ENCODE peak calls at places on chromosomes 13 and 19, in five cellular contexts. One of them, this sample, is unnamed.
A peak's percentile ranks its signal among the peaks of the same experiment; 100 is the strongest.

GRCh38 chr13:20412761-20413355 is 112.8 kb downstream of the CRYL1 start:
- DNase-seq in neuronal stem cell: no peak
- DNase-seq in trophoblast cell: peak; percentile 10
- DNase-seq in H9: peak; percentile 73
- DNase-seq in H1: peak; percentile 71
- DNase-seq in this sample: peak; percentile 43

GRCh38 chr13:93660664-93661063 is 434.1 kb downstream of the GPC6 start:
- DNase-seq in H1: no peak
- DNase-seq in H9: no peak
- DNase-seq in trophoblast cell: no peak
- DNase-seq in neuronal stem cell: no peak
- DNase-seq in this sample: no peak

GRCh38 chr13:110360598-110360997 is 53.5 kb downstream of the COL4A2 start:
- DNase-seq in H9: no peak
- DNase-seq in H1: no peak
- DNase-seq in trophoblast cell: no peak
- DNase-seq in neuronal stem cell: no peak
- DNase-seq in this sample: no peak

GRCh38 chr13:46908511-46908910 is 11.7 kb upstream of the HTR2A start:
- DNase-seq in trophoblast cell: no peak
- DNase-seq in neuronal stem cell: no peak
- DNase-seq in H1: no peak
- DNase-seq in H9: no peak
- DNase-seq in this sample: no peak

GRCh38 chr13:38090913-38091312 is 221.3 kb upstream of the TRPC4 start:
- DNase-seq in H9: no peak
- DNase-seq in neuronal stem cell: no peak
- DNase-seq in H1: no peak
- DNase-seq in trophoblast cell: no peak
- DNase-seq in this sample: no peak

GRCh38 chr19:24099829-24100228 is 12.8 kb downstream of the ZNF254 start:
- DNase-seq in neuronal stem cell: no peak
- DNase-seq in H1: no peak
- DNase-seq in trophoblast cell: no peak
- DNase-seq in H9: no peak
- DNase-seq in this sample: peak; percentile 9

GRCh38 chr13:102291587-102292218 is 110.1 kb downstream of the FGF14 start:
- DNase-seq in H1: no peak
- DNase-seq in H9: peak; percentile 33
- DNase-seq in neuronal stem cell: no peak
- DNase-seq in trophoblast cell: no peak
- DNase-seq in this sample: peak; percentile 40

GRCh38 chr13:44796597-44797517 is 192.4 kb downstream of the NUFIP1 start:
- DNase-seq in trophoblast cell: no peak
- DNase-seq in H1: no peak
- DNase-seq in neuronal stem cell: no peak
- DNase-seq in H9: no peak
- DNase-seq in this sample: no peak

GRCh38 chr13:39215971-39216370 is 177.7 kb downstream of the NHLRC3 start:
- DNase-seq in H9: no peak
- DNase-seq in trophoblast cell: peak; percentile 79
- DNase-seq in H1: no peak
- DNase-seq in neuronal stem cell: no peak
- DNase-seq in this sample: no peak

GRCh38 chr13:53200498-53201453 is 172.2 kb downstream of the OLFM4 start:
- DNase-seq in trophoblast cell: peak; percentile 63
- DNase-seq in H9: peak; percentile 89
- DNase-seq in H1: peak; percentile 62
- DNase-seq in neuronal stem cell: peak; percentile 84
- DNase-seq in this sample: peak; percentile 8

GRCh38 chr13:27982361-27982760 is 6.1 kb downstream of the URAD start:
- DNase-seq in H9: no peak
- DNase-seq in neuronal stem cell: no peak
- DNase-seq in H1: no peak
- DNase-seq in trophoblast cell: peak; percentile 54
- DNase-seq in this sample: no peak

GRCh38 chr13:78334059-78334458 is 269.3 kb downstream of the POU4F1 start:
- DNase-seq in neuronal stem cell: no peak
- DNase-seq in H9: peak; percentile 46
- DNase-seq in H1: no peak
- DNase-seq in trophoblast cell: no peak
- DNase-seq in this sample: no peak

GRCh38 chr13:29758591-29759114 is 91.8 kb downstream of the UBL3 start:
- DNase-seq in H9: no peak
- DNase-seq in neuronal stem cell: no peak
- DNase-seq in trophoblast cell: peak; percentile 95
- DNase-seq in H1: no peak
- DNase-seq in this sample: peak; percentile 18

GRCh38 chr19:58059681-58060080 is 599 bp downstream of the ZNF135 start:
- DNase-seq in neuronal stem cell: no peak
- DNase-seq in H9: no peak
- DNase-seq in trophoblast cell: no peak
- DNase-seq in H1: no peak
- DNase-seq in this sample: no peak

GRCh38 chr19:21848706-21849105 is 12.7 kb upstream of the ZNF43 start:
- DNase-seq in trophoblast cell: peak; percentile 61
- DNase-seq in H1: no peak
- DNase-seq in H9: no peak
- DNase-seq in neuronal stem cell: no peak
- DNase-seq in this sample: no peak

GRCh38 chr13:109998808-109999528 is 212.6 kb upstream of the IRS2 start:
- DNase-seq in H9: no peak
- DNase-seq in H1: no peak
- DNase-seq in neuronal stem cell: no peak
- DNase-seq in trophoblast cell: peak; percentile 99
- DNase-seq in this sample: peak; percentile 92

GRCh38 chr13:105952233-105952767 is 583.2 kb downstream of the EFNB2 start:
- DNase-seq in H1: no peak
- DNase-seq in trophoblast cell: no peak
- DNase-seq in neuronal stem cell: no peak
- DNase-seq in H9: no peak
- DNase-seq in this sample: no peak

GRCh38 chr19:11506101-11506555 is 489 bp upstream of the ZNF653 start:
- DNase-seq in trophoblast cell: peak; percentile 2
- DNase-seq in H1: no peak
- DNase-seq in neuronal stem cell: peak; percentile 35
- DNase-seq in H9: no peak
- DNase-seq in this sample: no peak

GRCh38 chr13:51822106-51822840 is 18.3 kb upstream of the DHRS12 start:
- DNase-seq in neuronal stem cell: no peak
- DNase-seq in H1: no peak
- DNase-seq in trophoblast cell: no peak
- DNase-seq in H9: no peak
- DNase-seq in this sample: no peak

GRCh38 chr13:74073231-74073630 is 61.0 kb downstream of the KLF12 start:
- DNase-seq in neuronal stem cell: no peak
- DNase-seq in trophoblast cell: no peak
- DNase-seq in H1: no peak
- DNase-seq in H9: no peak
- DNase-seq in this sample: no peak

GRCh38 chr13:110183925-110184324 is 123.0 kb downstream of the COL4A1 start:
- DNase-seq in H9: no peak
- DNase-seq in neuronal stem cell: no peak
- DNase-seq in trophoblast cell: peak; percentile 33
- DNase-seq in H1: no peak
- DNase-seq in this sample: no peak

GRCh38 chr13:18996627-18997051 is 185.0 kb downstream of the TUBA3C start:
- DNase-seq in H1: no peak
- DNase-seq in neuronal stem cell: no peak
- DNase-seq in H9: no peak
- DNase-seq in trophoblast cell: no peak
- DNase-seq in this sample: no peak

GRCh38 chr19:39843919-39844793 is 2.0 kb downstream of the FBL start:
- DNase-seq in H1: no peak
- DNase-seq in trophoblast cell: peak; percentile 81
- DNase-seq in H9: no peak
- DNase-seq in neuronal stem cell: no peak
- DNase-seq in this sample: peak; percentile 69

GRCh38 chr13:80448725-80449124 is 107.8 kb upstream of the SPRY2 start:
- DNase-seq in trophoblast cell: no peak
- DNase-seq in H9: no peak
- DNase-seq in neuronal stem cell: no peak
- DNase-seq in H1: no peak
- DNase-seq in this sample: no peak

GRCh38 chr19:1065606-1066109 is 1.3 kb upstream of the ARHGAP45 start:
- DNase-seq in H9: no peak
- DNase-seq in neuronal stem cell: no peak
- DNase-seq in trophoblast cell: peak; percentile 99
- DNase-seq in H1: no peak
- DNase-seq in this sample: no peak
- H3K9ac ChIP-seq in H9: no peak overlapping the region
- H3K9ac ChIP-seq in neuronal stem cell: peak overlapping the region; percentile 45
- H3K9ac ChIP-seq in trophoblast cell: no peak overlapping the region
- H3K9ac ChIP-seq in H1: no peak overlapping the region
- H3K9ac ChIP-seq in this sample: no peak overlapping the region

DNA sequence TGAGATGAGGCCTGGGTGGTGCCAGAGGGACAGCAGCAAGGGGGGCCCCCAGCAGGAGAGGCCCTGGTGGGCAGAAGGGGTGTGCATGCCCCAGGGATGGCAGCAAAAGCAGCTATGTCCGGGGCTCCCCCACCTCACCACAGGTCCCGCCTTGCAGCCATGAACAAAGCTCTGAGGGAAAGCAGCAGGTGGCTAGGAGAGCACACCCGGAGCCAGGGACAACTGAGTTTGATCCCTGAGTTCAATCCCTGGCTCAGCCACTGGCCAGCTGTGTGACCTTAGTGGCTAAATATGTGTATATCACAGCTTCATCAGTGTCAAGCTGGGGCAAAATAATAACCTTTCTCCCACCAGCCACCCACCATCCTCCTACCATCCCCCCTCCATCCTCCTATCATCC is 47.7 kb upstream of the KCTD15 start:
- DNase-seq in H1: no peak
- DNase-seq in trophoblast cell: no peak
- DNase-seq in neuronal stem cell: no peak
- DNase-seq in H9: no peak
- DNase-seq in this sample: no peak
- H2BK12ac ChIP-seq in H1: no peak overlapping the region
- H2BK12ac ChIP-seq in trophoblast cell: no peak overlapping the region
- H2BK12ac ChIP-seq in neuronal stem cell: no peak overlapping the region
- H2BK12ac ChIP-seq in H9: no peak overlapping the region
- H2BK12ac ChIP-seq in this sample: no peak overlapping the region

GRCh38 chr13:21672811-21673591 is 2.1 kb downstream of the FGF9 start:
- DNase-seq in trophoblast cell: peak; percentile 31
- DNase-seq in H1: no peak
- DNase-seq in H9: no peak
- DNase-seq in neuronal stem cell: peak; percentile 5
- DNase-seq in this sample: no peak

GRCh38 chr13:21668665-21669599 is 1.9 kb upstream of the FGF9 start:
- DNase-seq in H9: peak; percentile 47
- DNase-seq in H1: no peak
- DNase-seq in neuronal stem cell: peak; percentile 40
- DNase-seq in trophoblast cell: peak; percentile 4
- DNase-seq in this sample: peak; percentile 36

GRCh38 chr13:21671793-21672680 is 1.2 kb downstream of the FGF9 start:
- DNase-seq in H1: no peak
- DNase-seq in neuronal stem cell: peak; percentile 20
- DNase-seq in trophoblast cell: peak; percentile 15
- DNase-seq in H9: no peak
- DNase-seq in this sample: no peak

GRCh38 chr13:21670883-21671792 is at the start of gene FGF9:
- DNase-seq in trophoblast cell: peak; percentile 86
- DNase-seq in H1: no peak
- DNase-seq in H9: peak; percentile 88
- DNase-seq in neuronal stem cell: peak; percentile 85
- DNase-seq in this sample: peak; percentile 72

DNA sequence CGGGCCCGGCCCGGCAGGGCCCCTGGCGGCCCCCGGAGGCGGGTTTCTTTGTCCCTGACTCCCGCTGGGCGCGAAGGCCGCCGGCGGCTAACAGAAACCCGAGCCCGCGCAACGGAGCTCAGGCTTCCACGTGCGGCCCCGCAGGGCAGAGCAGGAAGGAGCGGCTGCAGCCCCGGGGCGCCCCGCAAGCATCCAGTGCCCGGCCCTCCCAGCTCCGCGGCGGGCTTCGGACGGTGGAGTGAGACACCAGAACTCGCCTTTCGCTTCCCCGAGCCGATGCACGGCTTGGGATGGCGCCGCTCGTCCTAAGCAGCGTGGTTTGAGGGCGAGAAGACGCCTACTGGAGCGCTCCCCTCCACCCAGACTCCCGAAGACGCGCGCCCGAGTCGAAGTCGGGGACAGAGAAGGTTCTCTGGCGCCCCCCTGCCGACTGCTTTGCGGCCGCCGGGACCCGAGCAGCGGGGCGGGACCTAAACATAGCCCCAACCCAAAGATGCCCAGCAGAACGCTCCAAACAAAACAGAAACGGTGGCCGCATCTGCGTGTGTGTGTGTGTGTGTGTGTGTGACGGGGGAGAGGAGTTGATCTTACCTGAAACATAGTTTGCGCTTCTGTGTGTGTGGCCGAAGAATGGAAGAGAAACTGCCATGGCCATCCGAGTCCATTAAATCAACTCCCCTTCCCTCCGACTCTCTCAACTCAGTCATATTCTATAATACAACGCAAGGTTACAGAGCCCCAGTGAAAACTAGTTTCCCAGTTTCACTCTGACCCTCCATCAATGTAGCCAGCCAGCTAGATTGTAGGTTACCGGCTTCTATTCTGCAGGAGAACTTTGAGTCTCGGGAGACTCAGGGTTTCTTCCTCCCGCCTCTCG is 629 bp upstream of the FGF9 start:
- DNase-seq in neuronal stem cell: peak; percentile 72
- DNase-seq in H9: peak; percentile 72
- DNase-seq in trophoblast cell: peak; percentile 39
- DNase-seq in H1: no peak
- DNase-seq in this sample: peak; percentile 69
- H3K4ac ChIP-seq in neuronal stem cell: peak overlapping the region; percentile 19
- H3K4ac ChIP-seq in H9: no peak overlapping the region
- H3K4ac ChIP-seq in trophoblast cell: no peak overlapping the region
- H3K4ac ChIP-seq in H1: no peak overlapping the region
- H3K4ac ChIP-seq in this sample: no peak overlapping the region

GRCh38 chr19:19460258-19460731 is 54.8 kb downstream of the GATAD2A start:
- DNase-seq in H1: no peak
- DNase-seq in trophoblast cell: peak; percentile 23
- DNase-seq in neuronal stem cell: no peak
- DNase-seq in H9: no peak
- DNase-seq in this sample: peak; percentile 43

GRCh38 chr19:19459707-19460251 is 54.3 kb downstream of the GATAD2A start:
- DNase-seq in trophoblast cell: peak; percentile 29
- DNase-seq in neuronal stem cell: no peak
- DNase-seq in H1: no peak
- DNase-seq in H9: no peak
- DNase-seq in this sample: peak; percentile 89

GRCh38 chr19:19461671-19462622 is 53.4 kb downstream of the TSSK6 start:
- DNase-seq in H1: peak; percentile 78
- DNase-seq in neuronal stem cell: peak; percentile 54
- DNase-seq in trophoblast cell: no peak
- DNase-seq in H9: peak; percentile 97
- DNase-seq in this sample: peak; percentile 59

GRCh38 chr19:19460761-19461265 is 54.5 kb downstream of the TSSK6 start:
- DNase-seq in H1: no peak
- DNase-seq in trophoblast cell: peak; percentile 12
- DNase-seq in H9: peak; percentile 59
- DNase-seq in neuronal stem cell: no peak
- DNase-seq in this sample: peak; percentile 57

DNA sequence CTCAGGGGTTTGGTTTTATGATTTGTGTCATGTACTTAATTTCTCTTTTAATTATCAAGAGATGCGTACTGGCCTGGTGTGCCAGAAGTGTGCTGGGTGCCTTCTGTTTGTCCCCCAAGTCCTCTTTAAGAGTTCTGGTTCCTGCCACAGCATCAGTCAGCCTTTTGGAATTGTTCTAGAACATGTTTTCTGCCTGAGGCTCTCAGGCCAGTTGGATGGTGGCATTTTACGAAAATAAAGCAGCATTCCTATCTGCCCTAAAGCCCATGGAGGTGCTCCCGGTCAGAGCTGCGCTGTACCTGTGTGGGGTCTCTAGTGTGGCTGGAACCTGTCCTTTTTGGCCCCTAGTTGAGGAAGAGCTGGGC is 54.1 kb downstream of the TSSK6 start:
- DNase-seq in trophoblast cell: peak; percentile 48
- DNase-seq in H9: no peak
- DNase-seq in neuronal stem cell: no peak
- DNase-seq in H1: no peak
- DNase-seq in this sample: no peak
- H3K9ac ChIP-seq in trophoblast cell: no peak overlapping the region
- H3K9ac ChIP-seq in H9: no peak overlapping the region
- H3K9ac ChIP-seq in neuronal stem cell: no peak overlapping the region
- H3K9ac ChIP-seq in H1: no peak overlapping the region
- H3K9ac ChIP-seq in this sample: peak overlapping the region; percentile 85

This sample was measured in mesenchymal stem cell.